ENCODE peak calls at places on chromosome X, in five cellular contexts. Z is endothelial cell of umbilical vein, Y is heart right ventricle, K is fibroblast of the aortic adventitia, P is Panc1. G is an unnamed sample.

GRCh38 chrX:67543818-67544217 is at the start of gene AR:
- DNase-seq in Z (peak), Y (peak), K (peak), P (no peak), G (no peak)

GRCh38 chrX:135651647-135652295 is 61.7 kb upstream of the CT45A1 start:
- DNase-seq in Z (no peak), Y (no peak), K (no peak), P (no peak), G (no peak)

GRCh38 chrX:137072396-137072795 is 38.6 kb upstream of the GPR101 start:
- DNase-seq in Z (no peak), Y (no peak), K (no peak), P (no peak), G (no peak)

GRCh38 chrX:1521459-1521956 is 15.5 kb downstream of the P2RY8 start:
- DNase-seq in Z (no peak), Y (no peak), K (no peak), P (no peak), G (peak)

GRCh38 chrX:7144126-7144525 is 3.4 kb upstream of the STS start:
- DNase-seq in Z (no peak), Y (no peak), K (no peak), P (no peak), G (no peak)

GRCh38 chrX:87634361-87634760 is 116.8 kb downstream of the KLHL4 start:
- DNase-seq in Z (peak), Y (no peak), K (peak), P (no peak), G (no peak)

GRCh38 chrX:49165901-49166881 is 3.6 kb downstream of the MAGIX start:
- DNase-seq in Z (peak), Y (peak), K (peak), P (peak), G (no peak)

GRCh38 chrX:68684291-68684918 is 36.9 kb downstream of the STARD8 start:
- DNase-seq in Z (peak), Y (peak), K (no peak), P (no peak), G (no peak)

GRCh38 chrX:44062842-44063241 is 89.7 kb upstream of the NDP start:
- DNase-seq in Z (no peak), Y (no peak), K (no peak), P (no peak), G (no peak)

GRCh38 chrX:17637235-17637634 is 100.1 kb upstream of the SCML1 start:
- DNase-seq in Z (no peak), Y (no peak), K (no peak), P (no peak), G (no peak)

GRCh38 chrX:111467896-111468295 is 43.5 kb upstream of the SERTM2 start:
- DNase-seq in Z (no peak), Y (peak), K (peak), P (no peak), G (no peak)

GRCh38 chrX:31251336-31251735 is 179.5 kb upstream of the FTHL17 start:
- DNase-seq in Z (no peak), Y (no peak), K (no peak), P (no peak), G (no peak)

GRCh38 chrX:97844943-97845342 is 961.2 kb downstream of the RPA4 start:
- DNase-seq in Z (no peak), Y (no peak), K (no peak), P (no peak), G (no peak)

GRCh38 chrX:103183912-103184311 is 31.0 kb upstream of the BEX4 start:
- DNase-seq in Z (no peak), Y (no peak), K (no peak), P (no peak), G (no peak)

GRCh38 chrX:109856974-109857373 is 123.9 kb upstream of the ACSL4 start:
- DNase-seq in Z (peak), Y (no peak), K (peak), P (no peak), G (no peak)

GRCh38 chrX:48800574-48801280 is 1.1 kb upstream of the HDAC6 start:
- DNase-seq in Z (no peak), Y (no peak), K (no peak), P (no peak), G (no peak)

GRCh38 chrX:27675493-27675892 is 85.3 kb downstream of the DCAF8L2 start:
- DNase-seq in Z (no peak), Y (no peak), K (peak), P (no peak), G (no peak)

GRCh38 chrX:28850955-28851354 is 263.7 kb downstream of the IL1RAPL1 start:
- DNase-seq in Z (no peak), Y (no peak), K (no peak), P (no peak), G (no peak)

DNA sequence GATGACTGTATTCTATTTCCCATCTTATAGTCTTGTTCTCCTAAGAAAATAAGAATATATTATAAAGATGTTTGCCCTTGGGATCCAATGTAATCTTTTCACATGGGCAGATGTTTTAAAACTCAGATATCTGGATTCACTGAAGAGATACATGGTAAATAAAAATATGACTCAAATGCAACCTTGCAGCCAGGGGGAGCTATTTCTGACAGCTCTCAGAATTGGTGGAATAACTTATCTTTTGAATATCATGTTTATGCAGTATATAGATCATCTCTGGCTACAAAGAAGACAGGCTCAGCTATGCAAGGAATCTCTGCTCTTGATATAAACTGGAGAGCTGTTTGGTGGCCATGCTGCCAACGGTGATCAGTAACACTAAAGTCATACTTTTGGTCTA is 274.7 kb downstream of the GLUD2 start:
- DNase-seq in Z (no peak), Y (no peak), K (no peak), P (no peak), G (no peak)
- TF ChIP-seq CTCF in Z (no peak), Y (no peak), K (peak), P (no peak), G (peak)

DNA sequence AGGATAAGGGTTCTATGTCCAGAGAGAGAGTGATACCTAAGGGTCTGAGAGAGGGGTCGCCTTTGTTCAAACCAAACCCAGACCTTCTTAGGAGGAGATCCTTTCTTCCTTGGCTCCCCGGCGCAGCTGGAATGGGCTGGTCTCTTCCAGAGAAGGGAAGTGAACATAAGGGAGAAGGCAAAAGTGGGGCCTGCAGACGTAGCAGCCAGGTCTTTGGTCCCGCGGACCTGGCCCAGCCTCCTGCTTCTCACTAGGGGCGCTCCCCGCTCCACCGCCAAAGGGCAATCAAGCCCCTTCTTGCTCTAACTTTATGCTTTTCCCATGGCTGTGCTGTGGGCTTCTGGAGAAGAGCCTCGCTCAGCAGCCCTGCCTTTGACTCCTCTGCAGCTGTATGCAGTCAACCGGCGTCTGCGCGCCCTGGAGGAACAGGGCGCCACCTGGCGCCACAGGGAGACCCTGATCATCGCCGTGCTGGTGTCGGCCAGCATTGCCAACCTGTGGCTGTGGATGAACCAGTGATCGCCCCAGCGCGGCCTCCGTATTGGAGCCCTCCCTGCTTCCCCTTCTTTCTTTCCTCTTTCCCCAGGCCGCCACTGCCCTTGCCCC is 6.5 kb downstream of the FATE1 start:
- DNase-seq in Z (no peak), Y (peak), K (peak), P (no peak), G (no peak)
- TF ChIP-seq CTCF in Z (no peak), Y (peak), K (peak), P (peak), G (no peak)

GRCh38 chrX:108736509-108737479 is at the start of gene IRS4:
- DNase-seq in Z (peak), Y (no peak), K (no peak), P (no peak), G (no peak)
- TF ChIP-seq CTCF in Z (no peak), Y (no peak), K (no peak), P (peak), G (no peak)

GRCh38 chrX:118536687-118537461 is 41.3 kb downstream of the DOCK11 start:
- DNase-seq in Z (peak), Y (no peak), K (peak), P (no peak), G (peak)
- TF ChIP-seq CTCF in Z (no peak), Y (no peak), K (peak), P (peak), G (peak)

GRCh38 chrX:63930140-63930539 is 145.1 kb upstream of the ARHGEF9 start:
- DNase-seq in Z (no peak), Y (no peak), K (no peak), P (no peak), G (no peak)
- TF ChIP-seq CTCF in Z (no peak), Y (no peak), K (peak), P (peak), G (peak)

DNA sequence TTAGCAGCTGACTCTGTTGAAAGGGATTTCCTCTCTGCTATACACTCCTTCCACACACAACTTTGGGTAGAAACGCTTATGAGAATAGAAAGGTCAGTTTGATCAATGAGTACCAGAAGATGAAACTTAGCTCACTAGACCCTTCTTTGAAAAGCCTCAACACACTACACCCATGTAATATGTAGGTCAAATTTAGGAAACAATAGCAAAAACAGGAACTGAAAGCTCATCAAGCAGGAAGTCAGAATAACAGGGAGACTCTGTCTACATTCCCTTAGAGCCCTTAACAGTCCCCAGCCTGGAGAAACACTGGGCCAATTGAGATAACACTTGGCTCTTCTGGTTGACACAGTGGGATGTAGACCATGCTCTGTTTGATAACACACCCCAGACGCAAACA is 30.7 kb downstream of the SRPX2 start:
- DNase-seq in Z (no peak), Y (no peak), K (no peak), P (no peak), G (no peak)
- TF ChIP-seq CTCF in Z (no peak), Y (no peak), K (no peak), P (no peak), G (no peak)

GRCh38 chrX:106170318-106170717 is 2.2 kb downstream of the PWWP3B start:
- DNase-seq in Z (no peak), Y (no peak), K (peak), P (no peak), G (no peak)
- TF ChIP-seq CTCF in Z (no peak), Y (no peak), K (peak), P (peak), G (no peak)